ENCODE peak calls at places on chromosome 3, in seven cellular contexts. J is sigmoid colon, W is neural progenitor cell, X is lower leg skin, P is stomach, S is right atrium auricular region, V is WERI-Rb-1. C is an unnamed sample.

GRCh38 chr3:67018789-67019525 is 20.9 kb downstream of the KBTBD8 start:
- DNase-seq in J (no peak), W (no peak), X (no peak), P (no peak), S (no peak), V (no peak), C (no peak)

GRCh38 chr3:184659797-184660301 is 52.0 kb downstream of the MAGEF1 start:
- DNase-seq in J (no peak), W (peak; percentile 39), X (no peak), P (no peak), S (no peak), V (no peak), C (no peak)

GRCh38 chr3:63927623-63928280 is 15.6 kb upstream of the SCAANT1 start:
- DNase-seq in J (no peak), W (no peak), X (no peak), P (no peak), S (no peak), V (no peak), C (no peak)

GRCh38 chr3:190486201-190486865 is 27.6 kb upstream of the IL1RAP start:
- DNase-seq in J (no peak), W (no peak), X (no peak), P (no peak), S (no peak), V (no peak), C (no peak)

GRCh38 chr3:23710555-23710954 is 95.2 kb upstream of the UBE2E1 start:
- DNase-seq in J (peak; percentile 89), W (peak; percentile 11), X (no peak), P (no peak), S (peak; percentile 69), V (no peak), C (peak; percentile 66)

GRCh38 chr3:10274601-10275000 is 18.1 kb downstream of the GHRL start:
- DNase-seq in J (no peak), W (no peak), X (no peak), P (no peak), S (no peak), V (no peak), C (no peak)

GRCh38 chr3:192687488-192688152 is 39.7 kb downstream of the FGF12 start:
- DNase-seq in J (no peak), W (no peak), X (no peak), P (no peak), S (no peak), V (no peak), C (no peak)

GRCh38 chr3:55191911-55192787 is 264.3 kb upstream of the LRTM1 start:
- DNase-seq in J (no peak), W (no peak), X (no peak), P (no peak), S (no peak), V (no peak), C (peak; percentile 80)

GRCh38 chr3:12994607-12995388 is 78.4 kb downstream of the IQSEC1 start:
- DNase-seq in J (peak; percentile 94), W (peak; percentile 92), X (peak; percentile 97), P (peak; percentile 92), S (peak; percentile 88), V (peak; percentile 93), C (peak; percentile 62)

GRCh38 chr3:9951126-9951525 is 1.1 kb downstream of the PRRT3 start:
- DNase-seq in J (no peak), W (no peak), X (no peak), P (no peak), S (no peak), V (no peak), C (no peak)

GRCh38 chr3:22960326-22960984 is 242.7 kb upstream of the UBE2E2 start:
- DNase-seq in J (peak; percentile 68), W (peak; percentile 66), X (no peak), P (peak; percentile 68), S (no peak), V (peak; percentile 16), C (peak; percentile 66)

GRCh38 chr3:126753191-126754160 is 49.4 kb downstream of the CHCHD6 start:
- DNase-seq in J (no peak), W (no peak), X (peak; percentile 86), P (no peak), S (no peak), V (no peak), C (no peak)
- H3K4me3 ChIP-seq in J (no peak overlapping the region), W (no peak overlapping the region), X (no peak overlapping the region), P (no peak overlapping the region), S (no peak overlapping the region), V (no peak overlapping the region), C (no peak overlapping the region)

GRCh38 chr3:170059447-170059846 is 21.7 kb downstream of the GPR160 start:
- DNase-seq in J (no peak), W (no peak), X (no peak), P (no peak), S (no peak), V (no peak), C (no peak)

GRCh38 chr3:170055209-170055608 is 17.4 kb downstream of the GPR160 start:
- DNase-seq in J (no peak), W (no peak), X (no peak), P (no peak), S (no peak), V (no peak), C (no peak)

GRCh38 chr3:170058127-170058526 is 20.3 kb downstream of the GPR160 start:
- DNase-seq in J (no peak), W (no peak), X (peak; percentile 29), P (no peak), S (no peak), V (no peak), C (no peak)

GRCh38 chr3:170057550-170057949 is 19.8 kb downstream of the GPR160 start:
- DNase-seq in J (no peak), W (no peak), X (no peak), P (peak; percentile 77), S (no peak), V (no peak), C (no peak)

GRCh38 chr3:170056710-170057454 is 19.1 kb downstream of the GPR160 start:
- DNase-seq in J (no peak), W (no peak), X (no peak), P (no peak), S (no peak), V (no peak), C (no peak)
- TF ChIP-seq CTCF in J (no peak), W (no peak), X (no peak), P (no peak), S (no peak), V (no peak), C (no peak)

GRCh38 chr3:72725229-72725628 is 123.0 kb downstream of the SHQ1 start:
- DNase-seq in J (no peak), W (no peak), X (no peak), P (no peak), S (no peak), V (no peak), C (no peak)
- H3K4me3 ChIP-seq in J (no peak overlapping the region), W (no peak overlapping the region), X (no peak overlapping the region), P (no peak overlapping the region), S (no peak overlapping the region), V (no peak overlapping the region), C (no peak overlapping the region)

DNA sequence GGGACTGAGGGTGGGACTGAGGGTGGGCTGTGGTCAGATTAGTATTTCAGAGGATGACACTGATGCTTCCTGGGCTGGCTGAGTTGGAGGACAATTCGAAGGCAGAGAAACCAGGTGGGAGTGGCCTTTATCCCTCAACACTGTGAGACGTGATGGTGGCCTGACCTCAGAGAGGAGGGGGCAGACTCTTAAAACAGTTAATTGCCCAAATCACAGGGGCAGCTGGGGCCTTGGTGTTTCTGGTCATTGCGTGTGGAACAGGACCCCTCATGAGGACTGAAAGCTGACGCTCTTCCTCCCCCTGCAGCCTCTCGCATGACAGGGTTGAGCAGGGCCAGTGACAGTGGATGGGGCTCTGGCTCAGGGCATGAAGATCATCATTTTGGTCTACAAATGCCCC is 18.7 kb downstream of the DNASE1L3 start:
- DNase-seq in J (no peak), W (no peak), X (no peak), P (no peak), S (no peak), V (no peak), C (no peak)
- TF ChIP-seq CTCF in J (no peak), W (no peak), X (no peak), P (no peak), S (no peak), V (no peak), C (no peak)

GRCh38 chr3:69370156-69370944 is 15.5 kb downstream of the FRMD4B start:
- DNase-seq in J (peak; percentile 84), W (no peak), X (peak; percentile 96), P (peak; percentile 74), S (peak; percentile 88), V (no peak), C (no peak)
- H3K4me3 ChIP-seq in J (no peak overlapping the region), W (no peak overlapping the region), X (no peak overlapping the region), P (no peak overlapping the region), S (peak overlapping the region; percentile 13), V (no peak overlapping the region), C (no peak overlapping the region)

GRCh38 chr3:160643994-160644393 is 33.0 kb upstream of the ARL14 start:
- DNase-seq in J (no peak), W (peak; percentile 64), X (no peak), P (no peak), S (no peak), V (no peak), C (no peak)
- TF ChIP-seq CTCF in J (no peak), W (peak; percentile 46), X (no peak), P (no peak), S (no peak), V (peak; percentile 38), C (no peak)